ENCODE peak calls at places on chromosomes 4 and X, in eight cellular contexts. K, E, Y, T, A, H, W and R are unnamed samples. For H3K27me3, the result is how much of the 10 kb centered on the place peaks cover.

GRCh38 chr4:663438-664428 is 10.3 kb downstream of the ATP5ME start:
- DNase-seq in Y (peak), K (no peak), A (peak), T (no peak), H (no peak), E (no peak), W (peak), R (peak)

GRCh38 chr4:161522031-161522430 is 641.8 kb downstream of the FSTL5 start:
- DNase-seq in A (no peak), H (no peak), W (no peak), E (no peak), T (no peak), K (peak), Y (no peak), R (peak)

GRCh38 chr4:101127176-101127790 is 220.0 kb downstream of the PPP3CA start:
- DNase-seq in W (no peak), T (no peak), H (no peak), K (no peak), Y (no peak), A (no peak), E (no peak), R (peak)

GRCh38 chrX:53682885-53683555 is 3.5 kb downstream of the HUWE1 start:
- DNase-seq in E (peak), H (no peak), W (peak), Y (peak), A (no peak), T (peak), K (peak), R (peak)

GRCh38 chrX:139120760-139121159 is 409.2 kb upstream of the FGF13 start:
- DNase-seq in T (no peak), K (peak), E (no peak), H (no peak), A (no peak), Y (no peak), W (no peak), R (peak)

GRCh38 chr4:158314756-158315487 is 104.6 kb downstream of the TMEM144 start:
- DNase-seq in Y (no peak), W (no peak), A (no peak), T (peak), H (no peak), E (no peak), K (peak), R (no peak)

GRCh38 chr4:17578482-17578891 is 1.5 kb downstream of the LAP3 start:
- DNase-seq in H (no peak), E (peak), A (no peak), T (no peak), W (no peak), K (no peak), Y (no peak), R (no peak)

GRCh38 chr4:75432683-75433082 is 81.5 kb downstream of the RCHY1 start:
- DNase-seq in T (peak), H (no peak), W (peak), K (no peak), E (peak), Y (no peak), A (no peak), R (peak)

GRCh38 chr4:70471897-70472296 is at the start of gene MUC7:
- DNase-seq in E (no peak), T (no peak), H (no peak), Y (no peak), A (no peak), W (no peak), K (no peak), R (peak)

GRCh38 chr4:153143527-153144348 is 60.5 kb upstream of the TRIM2 start:
- DNase-seq in W (peak), Y (peak), K (peak), E (no peak), H (no peak), A (no peak), T (no peak), R (peak)

GRCh38 chr4:138241281-138242075 is 671 bp downstream of the SLC7A11 start:
- DNase-seq in K (peak), T (peak), A (no peak), E (no peak), W (no peak), Y (no peak), H (no peak), R (peak)

GRCh38 chrX:24146283-24146865 is 3.2 kb upstream of the ZFX start:
- DNase-seq in H (no peak), Y (no peak), A (no peak), E (no peak), W (no peak), T (no peak), K (no peak), R (peak)

GRCh38 chrX:15434205-15434604 is 50.0 kb upstream of the VEGFD start:
- DNase-seq in A (no peak), K (no peak), T (no peak), W (no peak), H (no peak), Y (no peak), E (no peak), R (no peak)

GRCh38 chr4:32133141-32133540 is 1413.0 kb downstream of the PCDH7 start:
- DNase-seq in H (no peak), A (no peak), T (no peak), E (no peak), W (no peak), K (no peak), Y (no peak), R (no peak)

GRCh38 chr4:10296730-10297129 is 160.5 kb downstream of the ZNF518B start:
- DNase-seq in H (peak), K (no peak), E (no peak), W (no peak), T (no peak), Y (no peak), A (no peak), R (no peak)

GRCh38 chr4:39048291-39048690 is 13.7 kb upstream of the KLHL5 start:
- DNase-seq in A (no peak), E (peak), T (no peak), H (no peak), K (no peak), Y (no peak), W (no peak), R (no peak)

GRCh38 chr4:127049506-127049905 is 583.3 kb upstream of the INTU start:
- DNase-seq in W (no peak), H (no peak), E (no peak), T (no peak), K (peak), A (no peak), Y (no peak), R (no peak)

GRCh38 chr4:7428261-7429068 is 6.3 kb downstream of the PSAPL1 start:
- DNase-seq in W (peak), E (no peak), K (no peak), A (peak), T (no peak), H (peak), Y (peak), R (no peak)

GRCh38 chrX:16683007-16683664 is 29.3 kb downstream of the CTPS2 start:
- DNase-seq in W (no peak), E (no peak), H (no peak), Y (no peak), T (no peak), K (no peak), A (no peak), R (no peak)

GRCh38 chr4:7381221-7381889 is 53.4 kb downstream of the PSAPL1 start:
- DNase-seq in E (peak), W (no peak), T (no peak), H (no peak), Y (no peak), K (no peak), A (peak), R (no peak)

GRCh38 chr4:25925486-25926201 is 11.6 kb downstream of the SMIM20 start:
- DNase-seq in E (peak), T (peak), H (no peak), W (peak), K (no peak), Y (peak), A (peak), R (peak)

GRCh38 chrX:114611018-114611619 is 27.2 kb downstream of the HTR2C start:
- DNase-seq in A (no peak), Y (peak), K (peak), T (peak), H (peak), E (peak), W (peak), R (peak)

GRCh38 chr4:140211693-140212092 is 57.7 kb upstream of the MAML3 start:
- DNase-seq in Y (no peak), T (no peak), W (no peak), H (no peak), E (no peak), K (no peak), A (no peak), R (no peak)
- H3K4me3 ChIP-seq in Y (no peak), T (no peak), W (no peak), H (no peak), E (no peak), K (no peak), A (no peak), R (no peak)

DNA sequence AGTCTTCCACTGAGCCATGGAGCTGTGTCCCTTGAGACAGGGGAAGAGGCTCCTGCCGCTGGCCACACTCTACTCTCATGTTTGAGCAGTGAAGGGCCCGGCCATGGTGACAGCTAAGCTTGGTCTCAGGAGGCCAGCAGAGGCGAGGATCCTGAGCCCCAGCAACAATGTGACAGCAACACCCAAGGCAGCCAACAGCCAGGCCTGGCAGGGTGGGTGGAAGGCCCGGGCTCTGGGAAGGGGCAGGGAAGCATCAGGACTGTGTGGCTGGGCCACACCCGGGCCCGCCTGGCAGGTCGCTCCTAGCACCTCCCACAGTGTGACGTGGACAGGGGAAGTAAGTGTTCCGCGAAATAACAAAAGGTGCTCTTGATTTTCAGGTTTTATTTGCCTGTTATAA is 24.8 kb downstream of the L1CAM start:
- DNase-seq in E (no peak), H (no peak), Y (peak), K (no peak), T (no peak), W (no peak), A (no peak), R (no peak)
- H3K27me3 ChIP-seq in E (under half), H (under half), Y (under half), K (under half), T (under half), W (under half), A (under half), R (under half)

GRCh38 chr4:112168719-112169500 is 23.7 kb downstream of the FAM241A start:
- DNase-seq in H (no peak), T (no peak), E (no peak), A (no peak), Y (no peak), W (no peak), K (no peak), R (no peak)

GRCh38 chr4:112170451-112170993 is 25.3 kb downstream of the FAM241A start:
- DNase-seq in A (no peak), H (no peak), K (peak), T (peak), E (no peak), W (no peak), Y (no peak), R (peak)

GRCh38 chr4:112172180-112172579 is 26.9 kb downstream of the FAM241A start:
- DNase-seq in Y (no peak), E (no peak), A (no peak), K (no peak), T (no peak), W (no peak), H (no peak), R (no peak)

GRCh38 chr4:112167790-112168189 is 22.5 kb downstream of the FAM241A start:
- DNase-seq in K (no peak), A (no peak), W (no peak), E (no peak), Y (no peak), T (no peak), H (no peak), R (no peak)
- H3K4me3 ChIP-seq in K (no peak), A (no peak), W (no peak), E (no peak), Y (no peak), T (no peak), H (no peak), R (no peak)

GRCh38 chrX:50768801-50769200 is 45.2 kb downstream of the SHROOM4 start:
- DNase-seq in H (no peak), E (no peak), W (no peak), K (no peak), Y (no peak), T (no peak), A (no peak), R (peak)
- H3K27me3 ChIP-seq in H (under half), E (under half), W (under half), K (under half), Y (under half), T (under half), A (under half), R (under half)